ENCODE peak calls at places on chromosomes 2 and 18, in five cellular contexts. W, Z, D, F and O are unnamed samples. For H3K4me1, the result is how much of the 10 kb centered on the place peaks cover.

GRCh38 chr2:64498438-64498837 is 25.7 kb upstream of the AFTPH start:
- DNase-seq in Z (no peak), W (no peak), F (no peak), D (no peak), O (no peak)

GRCh38 chr18:68449292-68449691 is 265.6 kb downstream of the TMX3 start:
- DNase-seq in Z (no peak), D (no peak), F (no peak), W (no peak), O (no peak)

GRCh38 chr2:173999272-173999671 is 34.1 kb upstream of the SP3 start:
- DNase-seq in W (no peak), F (no peak), Z (no peak), D (no peak), O (no peak)

GRCh38 chr2:61557386-61557785 is 19.2 kb upstream of the XPO1 start:
- DNase-seq in D (no peak), Z (no peak), F (no peak), W (no peak), O (no peak)

GRCh38 chr2:240997141-240997855 is 1.1 kb upstream of the SNED1 start:
- DNase-seq in F (peak), Z (no peak), D (peak), W (peak), O (peak)

GRCh38 chr2:20677301-20678176 is 10.6 kb downstream of the GDF7 start:
- DNase-seq in W (no peak), F (no peak), Z (no peak), D (no peak), O (no peak)

GRCh38 chr2:198374375-198375072 is 570.1 kb downstream of the PLCL1 start:
- DNase-seq in F (peak), Z (peak), W (no peak), D (peak), O (no peak)

GRCh38 chr2:240460243-240460630 is 24.8 kb downstream of the GPC1 start:
- DNase-seq in F (no peak), D (no peak), W (no peak), Z (no peak), O (no peak)

GRCh38 chr2:150165479-150165878 is 322.0 kb downstream of the RND3 start:
- DNase-seq in Z (no peak), F (no peak), W (no peak), D (no peak), O (no peak)

GRCh38 chr2:188291142-188291616 is 495 bp upstream of the GULP1 start:
- DNase-seq in Z (no peak), D (peak), F (no peak), W (no peak), O (no peak)

GRCh38 chr2:51717318-51717717 is 685.4 kb upstream of the NRXN1 start:
- DNase-seq in F (no peak), Z (no peak), W (no peak), D (no peak), O (no peak)

GRCh38 chr2:196074631-196075030 is 6.0 kb upstream of the DNAH7 start:
- DNase-seq in W (no peak), Z (no peak), D (no peak), F (no peak), O (no peak)

GRCh38 chr2:44877417-44877816 is 64.1 kb upstream of the SIX3 start:
- DNase-seq in F (no peak), W (no peak), D (no peak), Z (no peak), O (no peak)

GRCh38 chr2:26504002-26504401 is 26.1 kb upstream of the OTOF start:
- DNase-seq in F (no peak), W (no peak), D (no peak), Z (no peak), O (no peak)

GRCh38 chr2:171678619-171679018 is 8.7 kb upstream of the DYNC1I2 start:
- DNase-seq in W (no peak), Z (no peak), F (no peak), D (no peak), O (no peak)

GRCh38 chr18:62287753-62288668 is 37.1 kb upstream of the TNFRSF11A start:
- DNase-seq in Z (no peak), W (no peak), D (no peak), F (no peak), O (no peak)

GRCh38 chr2:110115291-110116032 is at the start of gene MALL:
- DNase-seq in Z (no peak), W (no peak), F (no peak), D (peak), O (no peak)

GRCh38 chr2:157439792-157440186 is 4.1 kb downstream of the CYTIP start:
- DNase-seq in W (no peak), Z (no peak), D (peak), F (no peak), O (no peak)

GRCh38 chr18:1436199-1436598 is 531.5 kb downstream of the ADCYAP1 start:
- DNase-seq in D (no peak), Z (no peak), W (no peak), F (no peak), O (no peak)

GRCh38 chr2:118321436-118322100 is 233.3 kb downstream of the INSIG2 start:
- DNase-seq in W (no peak), Z (no peak), D (no peak), F (no peak), O (no peak)

GRCh38 chr18:59926131-59926530 is 26.3 kb downstream of the PMAIP1 start:
- DNase-seq in W (no peak), F (no peak), Z (no peak), D (no peak), O (no peak)

GRCh38 chr2:78564666-78565065 is 460.8 kb upstream of the REG3G start:
- DNase-seq in Z (no peak), W (no peak), D (no peak), F (no peak), O (no peak)

GRCh38 chr2:231457101-231457500 is 7.2 kb downstream of the NCL start:
- DNase-seq in Z (no peak), W (no peak), D (no peak), F (no peak), O (no peak)

GRCh38 chr2:44155577-44156446 is 12.9 kb upstream of the PPM1B start:
- DNase-seq in F (no peak), W (no peak), Z (no peak), D (no peak), O (no peak)

GRCh38 chr2:170070778-170071177 is 107.2 kb upstream of the MYO3B start:
- DNase-seq in W (no peak), F (no peak), D (no peak), Z (no peak), O (no peak)

GRCh38 chr2:194697439-194697838 is 959.6 kb upstream of the SLC39A10 start:
- DNase-seq in D (no peak), F (no peak), Z (no peak), W (no peak), O (no peak)

GRCh38 chr2:136247204-136247990 is 129.4 kb upstream of the CXCR4 start:
- DNase-seq in F (no peak), Z (no peak), W (no peak), D (no peak), O (peak)

GRCh38 chr2:14557111-14557510 is 75.4 kb upstream of the LRATD1 start:
- DNase-seq in D (no peak), F (no peak), Z (no peak), W (no peak), O (no peak)

GRCh38 chr18:58847383-58848071 is 17.1 kb upstream of the ZNF532 start:
- DNase-seq in D (no peak), Z (no peak), F (peak), W (peak), O (no peak)

GRCh38 chr18:35371412-35372195 is 5.5 kb downstream of the ZNF396 start:
- DNase-seq in D (no peak), Z (no peak), W (no peak), F (no peak), O (no peak)

GRCh38 chr18:50009772-50010171 is 185.2 kb downstream of the MYO5B start:
- DNase-seq in Z (peak), D (peak), W (no peak), F (peak), O (no peak)

GRCh38 chr2:196725218-196725617 is 74.3 kb downstream of the GTF3C3 start:
- DNase-seq in Z (no peak), W (no peak), F (no peak), D (no peak), O (no peak)

GRCh38 chr18:3688682-3689081 is 238.7 kb downstream of the TGIF1 start:
- DNase-seq in F (no peak), Z (no peak), D (no peak), W (no peak), O (no peak)

DNA sequence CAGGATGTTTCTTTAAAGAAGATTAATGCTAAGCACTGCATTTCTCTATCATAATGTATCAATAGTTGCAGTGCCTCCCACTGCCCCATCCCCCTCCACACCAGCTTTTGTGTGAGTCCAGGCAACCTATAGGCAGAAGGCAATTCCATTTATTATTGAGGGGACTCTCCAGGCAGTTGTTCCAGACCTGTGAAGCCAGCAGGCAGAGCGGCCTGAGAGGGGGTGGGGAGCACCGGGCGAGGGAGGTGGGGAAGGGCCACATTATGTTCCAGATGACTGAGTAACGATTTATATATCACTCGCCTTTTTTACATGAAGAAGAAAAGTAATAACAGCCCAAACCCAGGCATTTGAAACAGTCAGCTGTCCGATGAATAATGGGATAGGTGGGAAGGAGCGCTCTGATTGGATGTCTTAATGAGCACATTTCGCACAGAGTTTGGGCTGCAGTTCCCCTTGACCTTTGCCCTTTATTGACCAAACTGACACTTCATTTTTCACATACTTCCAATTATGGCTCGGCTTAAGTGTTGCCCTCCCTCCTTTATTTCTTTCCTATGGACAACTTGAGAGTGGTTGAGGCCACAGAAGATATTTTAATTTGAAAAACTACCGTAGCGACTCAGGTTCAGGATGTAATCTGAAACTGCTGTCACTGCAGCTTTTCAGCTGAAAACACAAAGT is 34.4 kb downstream of the MEIS1 start:
- DNase-seq in D (no peak), F (no peak), Z (no peak), W (no peak), O (no peak)
- H3K4me3 ChIP-seq in D (no peak), F (no peak), Z (no peak), W (no peak), O (no peak)

GRCh38 chr2:30165050-30165520 is 18.3 kb downstream of the YPEL5 start:
- DNase-seq in D (peak), Z (peak), F (no peak), W (no peak), O (peak)
- TF ChIP-seq EP300 in D (no peak), Z (peak), F (no peak), W (no peak), O (no peak)

GRCh38 chr2:237686659-237687136 is 59.3 kb downstream of the LRRFIP1 start:
- DNase-seq in F (no peak), W (no peak), D (no peak), Z (no peak), O (no peak)
- H3K4me1 ChIP-seq in F (under half), W (under half), D (half or more), Z (under half), O (half or more)

GRCh38 chr2:217857624-217858506 is 144.9 kb downstream of the TNS1 start:
- DNase-seq in W (no peak), D (no peak), F (no peak), Z (no peak), O (no peak)

GRCh38 chr2:217861334-217861877 is 141.4 kb downstream of the TNS1 start:
- DNase-seq in F (no peak), Z (no peak), W (no peak), D (no peak), O (no peak)

GRCh38 chr2:217858519-217859466 is 144.0 kb downstream of the TNS1 start:
- DNase-seq in F (no peak), Z (peak), W (peak), D (peak), O (peak)

GRCh38 chr2:217856871-217857270 is 145.9 kb downstream of the TNS1 start:
- DNase-seq in W (peak), F (no peak), Z (no peak), D (no peak), O (no peak)

DNA sequence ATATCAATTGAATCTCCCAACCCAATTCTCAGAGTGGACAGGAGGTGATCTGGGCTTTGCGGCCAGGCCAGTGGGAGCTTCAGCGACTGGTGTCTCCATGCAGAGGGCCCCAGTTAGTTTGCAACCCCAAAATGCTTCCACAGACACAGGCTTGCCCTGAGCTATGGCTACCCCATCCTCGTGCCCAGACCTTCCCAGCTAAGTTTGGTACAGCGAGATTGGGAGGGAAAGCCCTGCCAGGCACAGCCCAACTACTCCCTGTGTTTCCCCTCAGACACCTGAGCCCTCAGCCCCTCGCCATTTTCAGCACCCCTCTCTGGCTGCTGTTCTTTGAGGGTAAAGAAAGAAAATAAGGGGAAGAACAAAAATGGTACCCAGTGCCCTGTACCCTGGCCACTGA is 142.9 kb downstream of the TNS1 start:
- DNase-seq in Z (no peak), D (no peak), W (no peak), F (no peak), O (no peak)
- H3K4me3 ChIP-seq in Z (no peak), D (no peak), W (no peak), F (no peak), O (no peak)

GRCh38 chr2:166762746-166763145 is 125.5 kb upstream of the XIRP2 start:
- DNase-seq in F (no peak), Z (no peak), W (no peak), D (no peak), O (no peak)
- TF ChIP-seq EP300 in F (no peak), Z (no peak), W (no peak), D (no peak), O (no peak)

GRCh38 chr2:132980304-132980703 is 310.3 kb upstream of the LYPD1 start:
- DNase-seq in F (no peak), Z (no peak), D (no peak), W (no peak), O (no peak)
- H3K4me1 ChIP-seq in F (under half), Z (under half), D (under half), W (under half), O (under half)

GRCh38 chr2:72917138-72917874 is at the start of gene EMX1:
- DNase-seq in F (peak), D (peak), Z (peak), W (no peak), O (no peak)
- H3K4me3 ChIP-seq in F (peak), D (peak), Z (peak), W (peak), O (peak)

DNA sequence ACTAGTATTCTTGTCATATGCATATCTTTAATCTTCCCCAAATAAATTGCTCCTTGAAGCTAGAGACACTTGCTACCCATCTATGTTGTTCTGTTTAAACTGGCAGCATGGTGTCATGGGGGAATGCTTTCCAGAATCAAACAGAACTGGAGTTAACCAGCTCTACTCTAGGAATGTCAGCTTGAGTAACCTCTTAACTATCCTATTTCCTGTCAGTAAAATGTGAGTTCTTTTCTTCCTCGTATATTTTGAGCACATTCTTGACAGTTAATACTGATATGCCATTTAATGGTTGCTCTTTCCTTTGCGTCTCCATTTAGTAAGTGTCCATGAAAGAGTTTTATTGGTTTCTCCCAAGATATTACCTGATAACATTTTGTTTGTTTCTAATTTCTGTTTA is 23.0 kb downstream of the CNTNAP5 start:
- DNase-seq in Z (no peak), F (no peak), W (no peak), D (no peak), O (no peak)
- TF ChIP-seq EP300 in Z (no peak), F (no peak), W (no peak), D (no peak), O (no peak)

GRCh38 chr2:134134313-134134706 is 119.6 kb upstream of the MGAT5 start:
- DNase-seq in F (no peak), Z (no peak), W (no peak), D (no peak), O (no peak)

GRCh38 chr2:134134827-134135226 is 119.0 kb upstream of the MGAT5 start:
- DNase-seq in F (no peak), D (no peak), W (no peak), Z (no peak), O (no peak)

GRCh38 chr2:134131681-134132486 is 122.0 kb upstream of the MGAT5 start:
- DNase-seq in Z (no peak), D (no peak), W (no peak), F (no peak), O (no peak)

GRCh38 chr2:134132487-134132857 is 121.4 kb upstream of the MGAT5 start:
- DNase-seq in Z (no peak), D (no peak), W (no peak), F (no peak), O (no peak)

DNA sequence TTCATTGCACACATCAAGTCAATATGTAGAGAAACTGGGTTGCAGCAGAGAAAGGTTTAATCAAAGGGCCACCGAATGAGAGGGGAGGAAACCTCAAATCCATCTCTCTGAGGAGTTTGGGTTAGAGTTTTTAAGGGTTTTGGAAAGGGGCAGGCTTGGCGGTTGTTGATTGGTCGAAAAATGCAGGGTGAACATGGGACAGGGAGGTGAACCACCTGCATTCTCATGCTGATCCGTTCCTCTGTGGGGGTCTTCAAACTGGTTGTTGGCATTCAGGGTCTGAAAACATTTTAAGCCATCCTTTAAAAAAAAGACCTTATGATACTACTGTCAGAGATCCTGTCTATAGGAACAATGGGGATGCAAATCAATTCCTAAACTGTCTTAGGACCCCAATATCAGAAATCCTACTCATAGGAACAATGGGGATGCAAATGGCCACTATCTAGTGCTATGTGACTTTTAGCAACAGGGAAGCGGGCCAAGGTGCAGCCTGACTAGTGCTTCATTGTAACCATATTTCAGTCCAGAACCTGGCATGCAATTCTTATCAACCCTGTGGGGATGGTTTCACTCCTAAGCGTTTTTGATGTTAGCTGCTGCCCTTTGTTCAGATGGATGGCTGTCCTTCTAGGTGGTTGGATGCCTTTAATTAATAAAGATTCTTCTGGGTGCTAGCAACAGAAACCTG is 120.1 kb upstream of the MGAT5 start:
- DNase-seq in Z (no peak), W (no peak), F (no peak), D (no peak), O (no peak)
- H3K4me1 ChIP-seq in Z (under half), W (under half), F (under half), D (under half), O (under half)

GRCh38 chr2:161245237-161245505 is 63.1 kb upstream of the PSMD14 start:
- DNase-seq in F (no peak), W (no peak), Z (no peak), D (no peak), O (no peak)
- H3K4me3 ChIP-seq in F (peak), W (no peak), Z (no peak), D (peak), O (peak)